ENCODE peak calls at places on chromosomes 11 and 22, in nine cellular contexts. A is body of pancreas, L is lower leg skin, M is HepG2, K is thyroid gland, S is K562, J is heart left ventricle, D is GM12891, G is A549. Y is an unnamed sample.

GRCh38 chr22:47839586-47840245 is 1077.3 kb downstream of the TBC1D22A start:
- DNase-seq in A (no peak), L (no peak), M (no peak), K (no peak), S (no peak), J (no peak), D (no peak), G (no peak), Y (no peak)

GRCh38 chr22:49538006-49538405 is 289.7 kb downstream of the BRD1 start:
- DNase-seq in A (no peak), L (peak; percentile 46), M (no peak), K (no peak), S (no peak), J (no peak), D (no peak), G (no peak), Y (no peak)

GRCh38 chr11:2325719-2326118 is 23.9 kb downstream of the TSPAN32 start:
- DNase-seq in A (peak; percentile 80), L (peak; percentile 69), M (no peak), K (peak; percentile 76), S (no peak), J (peak; percentile 80), D (no peak), G (no peak), Y (no peak)

GRCh38 chr11:122180435-122180834 is 64.4 kb upstream of the BLID start:
- DNase-seq in A (no peak), L (no peak), M (no peak), K (no peak), S (no peak), J (no peak), D (no peak), G (peak; percentile 69), Y (no peak)

GRCh38 chr11:34793666-34794065 is 122.5 kb downstream of the APIP start:
- DNase-seq in A (no peak), L (no peak), M (no peak), K (no peak), S (no peak), J (no peak), D (no peak), G (no peak), Y (no peak)

GRCh38 chr11:20670932-20671403 is 1.6 kb downstream of the NELL1 start:
- DNase-seq in A (no peak), L (no peak), M (no peak), K (no peak), S (no peak), J (no peak), D (no peak), G (no peak), Y (peak; percentile 45)

GRCh38 chr11:93957553-93957952 is 63.6 kb upstream of the HEPHL1 start:
- DNase-seq in A (peak; percentile 44), L (no peak), M (no peak), K (no peak), S (no peak), J (no peak), D (no peak), G (no peak), Y (no peak)

GRCh38 chr11:108135845-108136599 is 14.7 kb downstream of the ACAT1 start:
- DNase-seq in A (no peak), L (no peak), M (no peak), K (no peak), S (no peak), J (no peak), D (peak; percentile 23), G (peak; percentile 8), Y (peak; percentile 10)

GRCh38 chr11:44275241-44275640 is 34.7 kb downstream of the ALX4 start:
- DNase-seq in A (no peak), L (peak; percentile 61), M (no peak), K (no peak), S (no peak), J (no peak), D (no peak), G (no peak), Y (no peak)

GRCh38 chr11:43955381-43956118 is 13.1 kb downstream of the C11orf96 start:
- DNase-seq in A (no peak), L (peak; percentile 57), M (no peak), K (no peak), S (no peak), J (no peak), D (no peak), G (no peak), Y (no peak)

GRCh38 chr22:29072193-29072978 is 449 bp upstream of the KREMEN1 start:
- DNase-seq in A (peak; percentile 98), L (peak; percentile 97), M (peak; percentile 89), K (peak; percentile 98), S (peak; percentile 94), J (peak; percentile 90), D (peak; percentile 91), G (peak; percentile 72), Y (no peak)

GRCh38 chr11:125072210-125072960 is 9.3 kb downstream of the SLC37A2 start:
- DNase-seq in A (peak; percentile 64), L (no peak), M (peak; percentile 45), K (no peak), S (no peak), J (no peak), D (peak; percentile 75), G (no peak), Y (no peak)
- TF ChIP-seq POLR2A in A (no peak), L (no peak), M (no peak), K (no peak), S (no peak), J (no peak), D (no peak), G (no peak), Y (no peak)

GRCh38 chr11:70000228-70000627 is 77.9 kb upstream of the ANO1 start:
- DNase-seq in A (no peak), L (no peak), M (no peak), K (no peak), S (no peak), J (no peak), D (no peak), G (no peak), Y (no peak)

GRCh38 chr11:70002433-70002832 is 75.7 kb upstream of the ANO1 start:
- DNase-seq in A (no peak), L (no peak), M (no peak), K (no peak), S (no peak), J (no peak), D (no peak), G (no peak), Y (no peak)

GRCh38 chr11:70007796-70008195 is 70.3 kb upstream of the ANO1 start:
- DNase-seq in A (no peak), L (no peak), M (no peak), K (no peak), S (no peak), J (no peak), D (no peak), G (no peak), Y (no peak)

GRCh38 chr11:69999721-70000120 is 78.4 kb upstream of the ANO1 start:
- DNase-seq in A (no peak), L (no peak), M (no peak), K (no peak), S (no peak), J (no peak), D (no peak), G (no peak), Y (no peak)

DNA sequence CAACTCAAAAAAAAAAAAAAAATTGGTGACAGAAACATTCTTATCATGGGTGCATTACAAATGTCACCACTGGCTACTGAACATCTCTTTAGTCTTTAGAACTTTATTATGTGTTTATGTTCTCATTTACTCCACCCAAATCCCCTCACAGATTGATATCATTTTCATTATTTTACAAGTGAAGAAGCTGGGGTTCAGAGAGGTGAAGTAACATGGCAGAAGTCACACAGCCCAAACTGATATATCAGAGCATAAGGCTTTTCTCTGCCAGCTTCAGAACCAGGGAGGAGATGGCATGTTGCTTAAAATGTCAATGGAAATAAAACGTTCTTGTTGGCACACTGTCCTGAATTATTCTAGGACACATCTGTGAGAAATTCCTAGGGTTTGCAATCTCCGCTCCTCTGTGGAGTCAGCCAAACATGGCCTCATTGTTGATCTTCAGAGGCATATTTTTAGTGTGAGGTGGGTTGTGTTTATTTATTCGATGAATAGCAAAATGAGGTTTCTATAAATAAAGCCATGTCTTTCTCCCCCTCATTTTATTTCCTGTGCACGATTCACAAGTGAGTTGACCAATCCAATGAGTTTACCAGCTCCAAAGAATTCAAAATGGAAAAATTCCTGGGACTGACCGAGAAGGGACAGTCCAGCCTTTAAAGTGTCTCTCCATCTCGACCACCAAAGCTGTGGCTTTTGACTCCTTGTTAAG is 72.9 kb upstream of the ANO1 start:
- DNase-seq in A (no peak), L (no peak), M (no peak), K (no peak), S (no peak), J (no peak), D (no peak), G (no peak), Y (no peak)
- TF ChIP-seq POLR2A in A (no peak), L (no peak), M (no peak), K (no peak), S (no peak), J (no peak), D (no peak), G (no peak), Y (no peak)

DNA sequence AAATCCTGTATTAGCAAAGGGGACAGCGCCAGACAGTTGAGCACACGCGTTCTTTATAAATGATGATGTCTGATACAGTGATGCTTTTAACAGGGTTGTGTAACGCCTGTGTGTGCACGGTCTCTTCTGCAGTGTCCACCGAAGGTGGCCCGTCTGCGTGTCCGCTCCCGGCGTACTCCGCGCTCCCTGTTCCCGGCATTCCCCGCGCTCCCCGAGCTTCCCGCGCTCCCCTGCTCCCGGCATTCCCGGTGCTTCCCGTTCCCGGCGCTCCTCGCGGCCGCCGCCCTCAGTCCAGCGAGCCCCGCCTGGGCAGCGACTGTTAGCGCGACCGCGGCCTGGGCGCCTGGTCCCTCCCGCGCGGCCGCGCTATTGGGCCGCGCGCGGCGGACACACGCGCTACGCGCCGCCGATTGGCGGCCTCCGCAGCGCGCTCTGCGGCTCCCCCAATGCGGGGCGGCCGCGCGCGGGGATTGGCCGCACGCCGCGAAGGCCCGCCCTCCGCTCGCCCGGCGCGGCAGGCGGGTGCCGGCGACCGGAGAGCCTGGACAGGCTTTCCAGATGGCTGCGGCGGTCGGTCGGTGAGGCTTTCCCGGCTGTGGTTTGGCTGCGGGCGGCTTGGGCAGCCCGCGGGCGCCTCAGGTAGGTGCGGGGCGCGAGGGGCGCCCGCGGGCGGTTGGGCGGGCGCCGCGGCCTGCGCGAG is at the start of gene DGCR8:
- DNase-seq in A (peak; percentile 94), L (peak; percentile 98), M (peak; percentile 86), K (peak; percentile 96), S (peak; percentile 100), J (peak; percentile 97), D (peak; percentile 98), G (peak; percentile 91), Y (peak; percentile 94)
- TF ChIP-seq POLR2A in A (peak; percentile 41), L (no peak), M (peak; percentile 95), K (no peak), S (no peak), J (no peak), D (no peak), G (peak; percentile 92), Y (no peak)

GRCh38 chr11:134068829-134069425 is at the start of gene JAM3:
- DNase-seq in A (peak; percentile 91), L (peak; percentile 98), M (peak; percentile 83), K (peak; percentile 90), S (peak; percentile 100), J (peak; percentile 97), D (peak; percentile 99), G (peak; percentile 74), Y (peak; percentile 95)
- TF ChIP-seq POLR2A in A (no peak), L (no peak), M (no peak), K (no peak), S (no peak), J (no peak), D (no peak), G (peak; percentile 27), Y (peak; percentile 70)